ENCODE peak calls at places on chromosomes 11 and 22, in nine cellular contexts. T is coronary artery, B is right lobe of liver, U is IMR-90, H is HFF-Myc, S is H9, V is cardiac fibroblast, Q is lung, M is lower lobe of right lung. Y is an unnamed sample.
A peak's percentile ranks its signal among the peaks of the same experiment; 100 is the strongest.

GRCh38 chr22:24400037-24400725 is 27.2 kb upstream of the ADORA2A start:
- DNase-seq in T (no peak), B (no peak), U (no peak), H (no peak), S (no peak), V (no peak), Q (no peak), M (no peak), Y (no peak)

GRCh38 chr22:40238425-40239344 is 61.0 kb downstream of the TNRC6B start:
- DNase-seq in T (no peak), B (no peak), U (peak; percentile 74), H (peak; percentile 35), S (no peak), V (peak; percentile 83), Q (no peak), M (no peak), Y (no peak)

GRCh38 chr22:30866811-30867271 is 101.7 kb downstream of the MORC2 start:
- DNase-seq in T (peak; percentile 49), B (no peak), U (no peak), H (no peak), S (peak; percentile 32), V (no peak), Q (no peak), M (no peak), Y (no peak)

GRCh38 chr11:30488304-30488998 is 97.7 kb downstream of the MPPED2 start:
- DNase-seq in T (no peak), B (no peak), U (peak; percentile 81), H (no peak), S (no peak), V (peak; percentile 41), Q (peak; percentile 58), M (no peak), Y (no peak)

GRCh38 chr11:6200975-6201374 is 2.0 kb downstream of the OR52W1 start:
- DNase-seq in T (no peak), B (peak; percentile 50), U (no peak), H (no peak), S (no peak), V (peak; percentile 40), Q (peak; percentile 67), M (peak; percentile 86), Y (no peak)

GRCh38 chr11:19253817-19254216 is 13.1 kb upstream of the E2F8 start:
- DNase-seq in T (no peak), B (no peak), U (no peak), H (no peak), S (no peak), V (peak; percentile 23), Q (no peak), M (no peak), Y (no peak)

GRCh38 chr11:279966-280761 is 2.0 kb downstream of the NLRP6 start:
- DNase-seq in T (no peak), B (peak; percentile 86), U (peak; percentile 30), H (no peak), S (no peak), V (peak; percentile 40), Q (no peak), M (peak; percentile 60), Y (peak; percentile 43)

GRCh38 chr11:83823461-83824025 is 537.4 kb upstream of the CCDC90B start:
- DNase-seq in T (no peak), B (no peak), U (peak; percentile 72), H (no peak), S (no peak), V (no peak), Q (no peak), M (no peak), Y (no peak)

GRCh38 chr22:23093090-23093788 is 22.9 kb downstream of the GNAZ start:
- DNase-seq in T (no peak), B (no peak), U (no peak), H (no peak), S (no peak), V (no peak), Q (no peak), M (no peak), Y (no peak)

GRCh38 chr11:120324932-120325810 is at the start of gene TLCD5:
- DNase-seq in T (peak; percentile 84), B (peak; percentile 70), U (peak; percentile 68), H (no peak), S (peak; percentile 94), V (peak; percentile 72), Q (no peak), M (peak; percentile 69), Y (peak; percentile 25)
- TF ChIP-seq CTCF in T (no peak), B (no peak), U (peak; percentile 31), H (no peak), S (peak; percentile 35), V (peak; percentile 14), Q (no peak), M (no peak), Y (no peak)

GRCh38 chr11:112795142-112795815 is 165.9 kb upstream of the NCAM1 start:
- DNase-seq in T (peak; percentile 50), B (peak; percentile 34), U (peak; percentile 31), H (no peak), S (peak; percentile 77), V (peak; percentile 69), Q (no peak), M (no peak), Y (no peak)
- TF ChIP-seq CTCF in T (no peak), B (no peak), U (peak; percentile 51), H (peak; percentile 49), S (peak; percentile 79), V (peak; percentile 78), Q (no peak), M (peak; percentile 50), Y (no peak)

DNA sequence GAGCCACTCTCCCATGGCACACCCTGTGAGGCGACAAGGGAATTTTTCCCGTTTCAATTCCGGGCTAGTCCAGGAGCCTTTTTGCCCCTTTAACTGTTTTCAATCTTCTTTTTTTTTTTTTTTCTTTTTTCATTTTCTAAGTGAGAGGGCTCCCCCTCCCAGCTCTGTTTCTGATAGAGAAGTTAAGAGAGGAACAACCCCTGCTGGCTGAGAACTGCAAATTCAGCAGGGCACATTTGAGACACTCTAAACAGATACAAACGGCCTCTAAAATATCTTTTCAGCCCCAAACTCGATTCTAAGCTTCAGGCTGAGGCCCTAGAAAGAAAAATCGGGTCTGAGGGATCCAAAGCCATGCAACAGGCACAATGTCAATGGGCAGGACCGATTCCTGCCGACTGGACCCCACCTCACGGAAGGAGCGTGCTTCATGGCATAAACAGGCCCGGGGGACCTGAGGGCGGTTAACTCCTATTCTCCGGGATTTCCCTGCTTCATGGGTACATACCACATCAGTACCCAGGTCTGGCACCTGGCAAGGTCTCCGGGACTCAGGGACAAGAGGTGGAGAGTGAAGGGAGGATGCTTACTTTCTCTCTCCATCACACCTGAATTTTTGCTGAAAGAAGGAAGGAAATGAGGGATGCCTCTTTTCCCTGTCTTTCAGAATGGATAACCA is 627.5 kb downstream of the BUD13 start:
- DNase-seq in T (no peak), B (no peak), U (no peak), H (no peak), S (no peak), V (no peak), Q (no peak), M (no peak), Y (no peak)
- TF ChIP-seq CTCF in T (no peak), B (no peak), U (peak; percentile 26), H (no peak), S (peak; percentile 52), V (no peak), Q (no peak), M (no peak), Y (no peak)

GRCh38 chr11:33987545-33987944 is 64.0 kb upstream of the CAPRIN1 start:
- DNase-seq in T (no peak), B (no peak), U (no peak), H (no peak), S (no peak), V (no peak), Q (no peak), M (no peak), Y (no peak)

GRCh38 chr11:33987975-33988580 is 63.5 kb upstream of the CAPRIN1 start:
- DNase-seq in T (no peak), B (peak; percentile 65), U (peak; percentile 78), H (peak; percentile 38), S (peak; percentile 78), V (peak; percentile 91), Q (peak; percentile 80), M (peak; percentile 79), Y (peak; percentile 29)

GRCh38 chr11:33980896-33981295 is 70.6 kb upstream of the CAPRIN1 start:
- DNase-seq in T (no peak), B (no peak), U (no peak), H (no peak), S (no peak), V (peak; percentile 36), Q (no peak), M (no peak), Y (no peak)

GRCh38 chr11:33982661-33983060 is 68.9 kb upstream of the CAPRIN1 start:
- DNase-seq in T (no peak), B (no peak), U (no peak), H (no peak), S (no peak), V (no peak), Q (no peak), M (no peak), Y (no peak)

GRCh38 chr11:33984682-33985389 is 66.7 kb upstream of the CAPRIN1 start:
- DNase-seq in T (no peak), B (no peak), U (no peak), H (no peak), S (no peak), V (peak; percentile 6), Q (no peak), M (no peak), Y (no peak)
- TF ChIP-seq CTCF in T (no peak), B (peak; percentile 7), U (peak; percentile 10), H (no peak), S (peak; percentile 32), V (peak; percentile 29), Q (no peak), M (no peak), Y (no peak)

GRCh38 chr11:79768343-79768742 is 327.5 kb upstream of the TENM4 start:
- DNase-seq in T (no peak), B (peak; percentile 79), U (no peak), H (no peak), S (no peak), V (no peak), Q (no peak), M (no peak), Y (no peak)

GRCh38 chr11:79758325-79758724 is 317.5 kb upstream of the TENM4 start:
- DNase-seq in T (no peak), B (no peak), U (no peak), H (no peak), S (no peak), V (no peak), Q (no peak), M (no peak), Y (no peak)

DNA sequence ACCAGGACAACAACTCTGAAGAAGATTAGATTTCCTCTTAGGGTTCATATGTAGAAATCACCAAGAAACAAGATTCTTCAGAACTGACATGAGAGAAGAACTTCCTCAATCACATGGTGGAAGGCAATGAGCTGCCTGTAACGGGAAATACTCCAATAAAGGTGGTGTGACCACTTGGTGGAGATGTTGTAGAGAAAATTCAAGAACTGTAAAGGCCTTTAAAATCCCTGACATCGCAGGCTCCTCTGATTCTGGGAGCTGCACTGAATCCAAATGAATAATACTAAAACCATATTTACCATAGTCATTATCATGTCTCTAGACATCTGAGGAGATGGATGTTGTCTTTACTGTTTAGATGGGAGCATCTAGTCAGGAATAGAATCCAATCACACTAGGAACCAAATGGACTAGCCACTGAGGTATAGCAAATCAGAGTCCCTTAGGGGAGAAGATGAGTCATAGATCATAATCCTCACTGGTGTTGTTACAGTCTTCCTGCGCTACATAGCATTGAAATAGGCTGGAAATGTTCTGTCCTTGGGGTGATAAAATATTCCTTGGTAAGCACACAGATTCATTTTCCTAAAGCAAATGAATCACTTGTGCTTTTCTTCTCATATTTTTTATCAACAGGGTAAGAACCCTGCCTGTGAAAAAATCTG is 321.6 kb upstream of the TENM4 start:
- DNase-seq in T (no peak), B (no peak), U (peak; percentile 3), H (no peak), S (no peak), V (no peak), Q (no peak), M (no peak), Y (no peak)
- TF ChIP-seq CTCF in T (no peak), B (no peak), U (peak; percentile 9), H (no peak), S (peak; percentile 50), V (no peak), Q (no peak), M (peak; percentile 20), Y (no peak)